ENCODE peak calls at places on chromosome 4, in five cellular contexts. A, Y, Z, M and S are unnamed samples.

GRCh38 chr4:59968796-59969195 is 1231.3 kb upstream of the ADGRL3 start:
- DNase-seq in A (no peak), Y (no peak), M (no peak), Z (no peak), S (no peak)

GRCh38 chr4:69054578-69055200 is 41.6 kb upstream of the UGT2B7 start:
- DNase-seq in Y (no peak), A (no peak), Z (peak), M (no peak), S (no peak)

GRCh38 chr4:153095448-153096204 is 108.6 kb upstream of the TRIM2 start:
- DNase-seq in Y (no peak), M (no peak), A (no peak), Z (no peak), S (no peak)

GRCh38 chr4:140851032-140851636 is 94.9 kb upstream of the TBC1D9 start:
- DNase-seq in Y (no peak), A (peak), Z (peak), M (no peak), S (no peak)

GRCh38 chr4:40933272-40934053 is 183.7 kb downstream of the NSUN7 start:
- DNase-seq in Z (no peak), A (no peak), M (no peak), Y (peak), S (no peak)

GRCh38 chr4:79588679-79589078 is 180.7 kb upstream of the GK2 start:
- DNase-seq in M (no peak), Z (no peak), A (no peak), Y (no peak), S (no peak)

GRCh38 chr4:109890076-109890475 is 22.6 kb upstream of the EGF start:
- DNase-seq in Y (no peak), M (no peak), Z (no peak), A (no peak), S (no peak)

GRCh38 chr4:76605099-76605563 is 170.1 kb downstream of the SHROOM3 start:
- DNase-seq in M (no peak), A (no peak), Y (no peak), Z (no peak), S (no peak)

GRCh38 chr4:185343726-185344581 is 51.8 kb downstream of the LRP2BP start:
- DNase-seq in M (no peak), Z (no peak), A (no peak), Y (no peak), S (no peak)

GRCh38 chr4:7433376-7434140 is 1.2 kb downstream of the PSAPL1 start:
- DNase-seq in Y (no peak), Z (no peak), M (peak), A (no peak), S (peak)

GRCh38 chr4:180284267-180284666 is 1958.9 kb upstream of the TENM3 start:
- DNase-seq in Y (no peak), Z (no peak), A (no peak), M (no peak), S (no peak)

GRCh38 chr4:56320293-56320692 is 67.0 kb downstream of the AASDH start:
- DNase-seq in A (no peak), Z (peak), M (no peak), Y (no peak), S (no peak)

GRCh38 chr4:11051181-11051580 is 366.6 kb upstream of the CLNK start:
- DNase-seq in Z (no peak), Y (no peak), M (no peak), A (no peak), S (no peak)

GRCh38 chr4:73593631-73594241 is 26.5 kb downstream of the RASSF6 start:
- DNase-seq in M (no peak), Z (no peak), A (no peak), Y (no peak), S (no peak)
- TF ChIP-seq CTCF in M (peak), Z (peak), A (peak), Y (peak), S (peak)

DNA sequence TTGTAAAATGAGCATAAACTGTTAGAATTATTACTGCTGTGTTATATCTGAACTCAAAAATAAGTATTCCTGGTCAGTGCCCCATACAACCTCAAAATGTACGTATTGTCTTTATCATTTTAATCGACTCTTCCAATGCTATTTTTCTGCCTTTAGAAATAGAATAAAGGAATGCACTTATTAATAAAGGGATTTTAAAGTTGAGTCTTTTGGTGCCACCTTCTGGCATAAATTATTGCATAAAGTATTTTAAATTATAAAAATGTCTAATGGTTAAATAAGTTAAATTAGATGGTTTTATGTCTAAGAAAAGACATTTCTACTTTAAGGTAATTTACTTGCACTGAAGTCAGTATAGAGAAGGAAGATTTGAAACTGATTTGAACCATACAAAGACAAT is 424.0 kb upstream of the NDST4 start:
- DNase-seq in Z (no peak), M (no peak), Y (no peak), A (no peak), S (no peak)
- TF ChIP-seq CTCF in Z (peak), M (no peak), Y (no peak), A (no peak), S (peak)

GRCh38 chr4:15545371-15545770 is 75.7 kb downstream of the CC2D2A start:
- DNase-seq in Y (no peak), A (no peak), Z (no peak), M (no peak), S (no peak)

GRCh38 chr4:15541941-15542340 is 72.3 kb downstream of the CC2D2A start:
- DNase-seq in Y (no peak), M (no peak), Z (no peak), A (no peak), S (no peak)

GRCh38 chr4:15543537-15544195 is 74.0 kb downstream of the CC2D2A start:
- DNase-seq in M (no peak), Y (no peak), A (no peak), Z (no peak), S (no peak)

GRCh38 chr4:15542795-15543194 is 73.1 kb downstream of the CC2D2A start:
- DNase-seq in A (no peak), Z (no peak), M (no peak), Y (no peak), S (no peak)

DNA sequence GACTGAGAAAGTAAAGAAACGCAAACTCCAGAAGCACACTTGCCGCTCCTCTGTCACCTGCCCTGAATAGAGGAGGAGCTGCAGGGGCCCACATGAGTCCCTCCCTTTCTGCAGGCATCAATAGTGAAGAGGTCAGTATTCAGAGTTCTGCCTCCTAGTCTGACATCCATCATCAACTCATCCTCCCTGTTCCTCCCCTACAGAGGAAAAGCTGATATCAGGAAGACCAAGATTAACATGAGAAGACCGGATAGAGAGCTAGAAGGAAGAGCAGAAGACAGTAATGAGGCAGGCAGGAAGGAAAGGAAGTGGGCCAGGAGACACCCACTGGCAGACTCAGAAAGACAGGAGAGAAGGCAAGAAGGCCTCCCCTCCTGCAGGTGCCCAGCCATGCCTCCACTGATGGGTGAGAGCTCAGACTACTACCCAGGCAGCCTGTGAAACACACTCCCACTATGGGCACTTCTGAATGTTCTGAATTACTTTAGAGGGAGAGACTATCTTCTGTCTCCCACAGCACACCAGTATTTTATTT is 74.6 kb downstream of the CC2D2A start:
- DNase-seq in M (no peak), Z (no peak), Y (no peak), A (no peak), S (no peak)
- TF ChIP-seq CTCF in M (no peak), Z (no peak), Y (no peak), A (no peak), S (no peak)

DNA sequence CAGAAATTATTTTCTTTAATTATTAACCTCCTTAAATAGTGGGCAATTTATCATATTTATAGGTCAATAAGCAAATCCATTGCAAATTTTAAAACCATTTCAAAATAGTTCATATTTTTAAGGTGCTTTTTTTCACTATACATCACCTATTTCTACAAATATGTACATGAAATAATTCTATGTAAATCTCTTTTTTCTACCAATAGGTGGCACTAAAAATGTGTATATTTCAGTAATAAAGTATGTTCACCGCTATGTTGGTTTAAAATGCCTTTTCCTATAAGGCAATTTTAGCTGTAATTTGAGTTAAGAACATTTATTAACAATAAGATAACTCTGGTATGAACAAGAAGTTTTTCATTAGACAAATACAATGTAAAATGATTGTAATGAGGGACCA is 672.2 kb downstream of the KCTD8 start:
- DNase-seq in Y (no peak), Z (no peak), M (no peak), A (peak), S (no peak)
- TF ChIP-seq CTCF in Y (no peak), Z (peak), M (no peak), A (peak), S (peak)

GRCh38 chr4:91092398-91092955 is 965.3 kb downstream of the CCSER1 start:
- DNase-seq in M (no peak), Z (peak), A (no peak), Y (no peak), S (no peak)
- TF ChIP-seq CTCF in M (no peak), Z (peak), A (peak), Y (no peak), S (peak)

DNA sequence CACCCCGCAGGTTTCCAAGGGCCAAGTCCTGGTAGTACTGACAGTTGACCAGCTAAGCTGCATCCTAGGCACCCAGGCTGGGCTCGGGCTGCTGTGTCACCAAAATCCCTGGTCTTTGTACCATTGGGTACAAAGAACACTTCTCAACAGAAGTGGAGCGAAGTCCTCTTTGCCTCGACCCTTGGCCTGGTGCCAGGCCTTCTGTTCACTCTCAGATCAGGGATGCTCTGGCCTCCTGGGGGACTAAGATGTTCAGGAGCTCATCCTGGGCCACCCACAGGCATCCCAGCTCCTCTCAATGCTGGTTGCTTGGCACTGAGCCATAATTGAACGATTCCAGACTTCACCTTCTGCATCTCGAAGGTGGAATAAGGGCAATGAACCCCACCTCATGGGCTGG is 13.8 kb upstream of the SLC2A9 start:
- DNase-seq in A (no peak), Y (no peak), Z (no peak), M (peak), S (no peak)
- TF ChIP-seq CTCF in A (no peak), Y (no peak), Z (no peak), M (no peak), S (no peak)

DNA sequence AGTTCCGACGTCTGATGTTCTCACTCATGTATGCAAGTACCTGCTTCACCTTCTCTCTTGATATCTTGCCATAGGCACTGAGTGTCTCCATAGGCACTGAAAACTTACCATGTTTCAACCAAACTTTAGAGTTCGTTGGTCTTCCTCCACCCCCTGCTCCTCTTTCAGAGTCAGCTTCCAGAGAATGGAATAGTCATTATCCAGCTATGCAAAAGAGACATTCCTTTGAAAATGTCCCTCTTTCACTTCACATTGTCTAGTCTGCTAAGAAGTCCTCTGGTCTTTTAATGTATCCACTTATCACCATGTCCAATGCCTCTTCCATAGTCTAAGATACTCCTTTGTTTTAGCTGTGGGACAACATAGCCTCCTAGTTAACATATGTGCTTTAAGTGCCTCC is 566.0 kb upstream of the TENM3 start:
- DNase-seq in Z (no peak), A (no peak), M (no peak), Y (no peak), S (no peak)
- TF ChIP-seq CTCF in Z (no peak), A (no peak), M (no peak), Y (no peak), S (no peak)

GRCh38 chr4:26860157-26860921 is at the start of gene STIM2:
- DNase-seq in Z (peak), M (peak), A (peak), Y (peak), S (peak)
- TF ChIP-seq CTCF in Z (peak), M (peak), A (no peak), Y (no peak), S (peak)